ENCODE peak calls at places on chromosome 10, in four cellular contexts. X is H7, V is IMR-90, K is A673. W is an unnamed sample.

GRCh38 chr10:17713133-17713532 is 38.9 kb upstream of the TMEM236 start:
- DNase-seq in K (no peak), X (no peak), V (no peak), W (no peak)

GRCh38 chr10:85098835-85099521 is 770.6 kb downstream of the CCSER2 start:
- DNase-seq in X (no peak), K (no peak), V (no peak), W (no peak)

GRCh38 chr10:73991846-73992245 is 6.1 kb upstream of the VCL start:
- DNase-seq in V (no peak), X (no peak), K (no peak), W (no peak)

GRCh38 chr10:59801171-59801570 is 47.9 kb upstream of the MRLN start:
- DNase-seq in X (no peak), V (no peak), K (no peak), W (no peak)

GRCh38 chr10:30182191-30183075 is 123.0 kb upstream of the JCAD start:
- DNase-seq in X (no peak), K (no peak), V (peak; percentile 90), W (no peak)

GRCh38 chr10:114260366-114260765 is 21.3 kb downstream of the VWA2 start:
- DNase-seq in X (no peak), K (no peak), V (no peak), W (no peak)

GRCh38 chr10:23100331-23101030 is 5.1 kb downstream of the MSRB2 start:
- DNase-seq in K (peak; percentile 58), V (no peak), X (no peak), W (no peak)

GRCh38 chr10:45411607-45411940 is 37.6 kb downstream of the ALOX5 start:
- DNase-seq in K (no peak), V (no peak), X (no peak), W (no peak)